ENCODE peak calls at places on chromosome 19, in four cellular contexts. One of them, this sample, is unnamed.

GRCh38 chr19:11577451-11578341 is at the start of gene ACP5:
- DNase-seq in HCT116: no peak
- DNase-seq in K562: no peak
- DNase-seq in HepG2: no peak
- DNase-seq in this sample: peak; percentile 35

GRCh38 chr19:4774136-4774535 is 17.4 kb upstream of the FEM1A start:
- DNase-seq in HepG2: no peak
- DNase-seq in K562: no peak
- DNase-seq in HCT116: no peak
- DNase-seq in this sample: no peak

GRCh38 chr19:15563325-15563794 is 51.7 kb upstream of the CYP4F8 start:
- DNase-seq in HCT116: no peak
- DNase-seq in K562: peak; percentile 69
- DNase-seq in HepG2: peak; percentile 68
- DNase-seq in this sample: peak; percentile 34

GRCh38 chr19:49809155-49809986 is 3.7 kb downstream of the FUZ start:
- DNase-seq in HCT116: no peak
- DNase-seq in HepG2: peak; percentile 35
- DNase-seq in K562: no peak
- DNase-seq in this sample: peak; percentile 79

GRCh38 chr19:49761249-49761624 is 1.9 kb downstream of the TSKS start:
- DNase-seq in K562: no peak
- DNase-seq in HepG2: no peak
- DNase-seq in HCT116: no peak
- DNase-seq in this sample: no peak

GRCh38 chr19:46622118-46622446 is 2.8 kb downstream of the PTGIR start:
- DNase-seq in K562: no peak
- DNase-seq in HepG2: no peak
- DNase-seq in HCT116: no peak
- DNase-seq in this sample: peak; percentile 57

GRCh38 chr19:19349365-19349764 is 28.7 kb downstream of the MAU2 start:
- DNase-seq in HepG2: no peak
- DNase-seq in HCT116: no peak
- DNase-seq in K562: no peak
- DNase-seq in this sample: no peak

GRCh38 chr19:13906525-13906904 is 514 bp downstream of the CC2D1A start:
- DNase-seq in HepG2: peak; percentile 58
- DNase-seq in K562: peak; percentile 37
- DNase-seq in HCT116: no peak
- DNase-seq in this sample: peak; percentile 56

GRCh38 chr19:40134866-40135265 is 44.1 kb upstream of the ZNF780A start:
- DNase-seq in HepG2: no peak
- DNase-seq in HCT116: no peak
- DNase-seq in K562: no peak
- DNase-seq in this sample: no peak

GRCh38 chr19:48795855-48796142 is 15.0 kb downstream of the BCAT2 start:
- DNase-seq in K562: no peak
- DNase-seq in HepG2: no peak
- DNase-seq in HCT116: no peak
- DNase-seq in this sample: no peak

GRCh38 chr19:43534811-43535761 is 2.1 kb downstream of the ZNF575 start:
- DNase-seq in K562: peak; percentile 40
- DNase-seq in HepG2: peak; percentile 35
- DNase-seq in HCT116: no peak
- DNase-seq in this sample: peak; percentile 60

GRCh38 chr19:403221-404036 is 5.5 kb downstream of the C2CD4C start:
- DNase-seq in HepG2: no peak
- DNase-seq in K562: no peak
- DNase-seq in HCT116: no peak
- DNase-seq in this sample: peak; percentile 62

GRCh38 chr19:4523306-4524110 is 5.2 kb upstream of the PLIN4 start:
- DNase-seq in K562: peak; percentile 80
- DNase-seq in HCT116: peak; percentile 29
- DNase-seq in HepG2: peak; percentile 51
- DNase-seq in this sample: peak; percentile 86

GRCh38 chr19:55473201-55473600 is 3.2 kb upstream of the ZNF628 start:
- DNase-seq in HCT116: no peak
- DNase-seq in HepG2: no peak
- DNase-seq in K562: no peak
- DNase-seq in this sample: no peak

GRCh38 chr19:46196410-46197124 is 33.0 kb upstream of the IGFL1 start:
- DNase-seq in HCT116: no peak
- DNase-seq in HepG2: no peak
- DNase-seq in K562: no peak
- DNase-seq in this sample: no peak

GRCh38 chr19:52690395-52691214 is 44.2 kb downstream of the ZNF611 start:
- DNase-seq in K562: peak; percentile 92
- DNase-seq in HCT116: peak; percentile 76
- DNase-seq in HepG2: peak; percentile 60
- DNase-seq in this sample: peak; percentile 94

GRCh38 chr19:49515767-49516166 is 3.3 kb downstream of the FCGRT start:
- DNase-seq in HCT116: no peak
- DNase-seq in HepG2: no peak
- DNase-seq in K562: no peak
- DNase-seq in this sample: no peak

GRCh38 chr19:3725121-3725520 is 16.9 kb downstream of the TJP3 start:
- DNase-seq in HepG2: no peak
- DNase-seq in HCT116: no peak
- DNase-seq in K562: no peak
- DNase-seq in this sample: no peak

GRCh38 chr19:11096210-11096841 is 7.1 kb downstream of the LDLR start:
- DNase-seq in K562: no peak
- DNase-seq in HepG2: no peak
- DNase-seq in HCT116: no peak
- DNase-seq in this sample: no peak

GRCh38 chr19:18349524-18350128 is 9.2 kb downstream of the PGPEP1 start:
- DNase-seq in K562: peak; percentile 73
- DNase-seq in HepG2: peak; percentile 40
- DNase-seq in HCT116: no peak
- DNase-seq in this sample: peak; percentile 84

GRCh38 chr19:9786819-9787218 is 18.3 kb upstream of the ZNF846 start:
- DNase-seq in HepG2: no peak
- DNase-seq in K562: no peak
- DNase-seq in HCT116: no peak
- DNase-seq in this sample: no peak

GRCh38 chr19:435707-436412 is 25.0 kb downstream of the SHC2 start:
- DNase-seq in HepG2: no peak
- DNase-seq in K562: no peak
- DNase-seq in HCT116: no peak
- DNase-seq in this sample: no peak

GRCh38 chr19:37778613-37779138 is 710 bp downstream of the ZNF573 start:
- DNase-seq in K562: peak; percentile 19
- DNase-seq in HCT116: no peak
- DNase-seq in HepG2: peak; percentile 18
- DNase-seq in this sample: peak; percentile 18

GRCh38 chr19:41367848-41368301 is 3.9 kb upstream of the B9D2 start:
- DNase-seq in K562: peak; percentile 74
- DNase-seq in HepG2: no peak
- DNase-seq in HCT116: no peak
- DNase-seq in this sample: no peak

GRCh38 chr19:56687036-56687435 is 15.5 kb upstream of the ZNF835 start:
- DNase-seq in K562: no peak
- DNase-seq in HCT116: no peak
- DNase-seq in HepG2: no peak
- DNase-seq in this sample: no peak
- TF ChIP-seq ELF1 in K562: no peak
- TF ChIP-seq ELF1 in HCT116: no peak
- TF ChIP-seq ELF1 in HepG2: no peak
- TF ChIP-seq ELF1 in this sample: no peak

DNA sequence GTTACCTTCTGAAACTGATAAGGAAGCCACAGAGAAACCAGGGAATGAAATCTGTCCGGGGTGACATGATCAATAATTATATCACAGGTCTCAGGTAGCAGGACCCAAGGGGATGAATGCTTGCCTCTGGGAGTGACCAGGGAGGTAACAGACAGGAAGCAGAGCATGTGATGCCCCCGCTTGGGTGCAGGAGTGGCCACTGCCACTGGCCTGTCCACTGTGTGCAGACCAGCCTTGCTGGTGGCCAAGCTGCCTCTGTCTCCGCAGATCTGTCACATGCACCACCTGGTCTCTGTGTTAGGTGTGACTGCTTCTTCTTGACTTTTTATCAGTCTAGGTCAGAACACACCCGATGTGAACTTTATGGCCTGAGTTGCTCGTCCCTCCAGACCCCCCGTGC is 71.8 kb downstream of the PEPD start:
- DNase-seq in K562: no peak
- DNase-seq in HCT116: no peak
- DNase-seq in HepG2: no peak
- DNase-seq in this sample: no peak
- TF ChIP-seq ELF1 in K562: no peak
- TF ChIP-seq ELF1 in HCT116: no peak
- TF ChIP-seq ELF1 in HepG2: no peak
- TF ChIP-seq ELF1 in this sample: no peak

DNA sequence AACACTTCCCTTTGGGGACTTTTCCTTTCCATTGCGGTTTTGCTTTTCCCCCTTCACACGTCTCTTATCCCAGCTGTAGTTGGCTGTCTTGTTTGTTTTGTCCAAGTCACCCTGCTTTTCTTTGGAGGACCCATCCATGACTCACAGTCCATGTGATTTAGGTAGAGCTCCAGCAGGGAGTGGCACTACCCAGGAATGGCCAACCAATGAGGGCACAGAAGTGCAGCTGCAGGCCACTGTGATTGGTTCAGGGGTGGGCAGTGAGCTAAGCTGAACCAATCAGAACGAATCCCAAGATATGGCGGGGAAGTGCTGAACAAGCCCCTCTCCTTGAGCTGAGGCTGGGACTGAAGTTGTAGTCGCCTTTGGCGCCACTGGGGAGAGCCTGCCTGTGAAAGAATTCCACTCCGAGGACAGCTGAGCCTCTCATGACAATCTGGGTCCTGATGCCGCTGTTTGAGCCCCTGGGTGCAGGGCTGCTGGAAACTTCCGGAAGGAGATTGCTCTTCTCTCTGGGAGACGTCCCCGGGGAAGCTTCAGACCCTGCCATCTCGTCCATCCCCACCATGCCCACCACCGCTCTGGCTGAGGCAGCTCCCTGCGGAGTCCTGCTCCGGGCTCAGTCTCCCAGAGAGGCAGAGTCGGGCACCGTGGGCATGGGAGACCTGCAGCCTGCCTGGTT is 62.9 kb upstream of the URI1 start:
- DNase-seq in K562: peak; percentile 87
- DNase-seq in HCT116: peak; percentile 48
- DNase-seq in HepG2: peak; percentile 50
- DNase-seq in this sample: peak; percentile 91
- TF ChIP-seq ELF1 in K562: no peak
- TF ChIP-seq ELF1 in HCT116: no peak
- TF ChIP-seq ELF1 in HepG2: no peak
- TF ChIP-seq ELF1 in this sample: no peak

DNA sequence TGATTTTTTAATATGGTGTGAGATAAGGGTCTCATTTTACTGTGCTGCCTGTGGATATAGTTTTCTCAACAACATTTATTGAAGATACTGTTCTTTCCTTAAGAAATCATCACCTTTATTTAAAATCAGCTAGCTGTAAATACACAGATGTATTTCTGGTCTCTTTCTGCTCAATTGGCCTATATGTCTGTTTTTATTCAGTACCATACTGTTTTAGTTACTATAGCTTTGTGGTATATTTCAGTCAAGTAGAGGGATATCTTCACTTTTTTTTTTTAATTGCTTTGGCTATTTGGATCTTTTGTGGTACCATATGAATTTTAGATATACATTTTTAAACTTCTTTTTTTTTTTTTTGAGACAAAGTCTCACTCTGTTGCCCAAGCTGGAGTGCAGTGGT is 16.7 kb upstream of the ZNF714 start:
- DNase-seq in HepG2: no peak
- DNase-seq in K562: no peak
- DNase-seq in HCT116: no peak
- DNase-seq in this sample: no peak
- TF ChIP-seq ELF1 in HepG2: no peak
- TF ChIP-seq ELF1 in K562: no peak
- TF ChIP-seq ELF1 in HCT116: no peak
- TF ChIP-seq ELF1 in this sample: no peak

This sample was measured in SK-N-SH.